ENCODE peak calls at places on chromosomes 5 and 9, in nine cellular contexts. D is GM23338, K is lung, O is right atrium auricular region, X is aorta, H is fibroblast of lung, I is Peyer's patch, P is spleen, Y is H1. J is an unnamed sample.

GRCh38 chr9:93577940-93578682 is 1.7 kb downstream of the PHF2 start:
- DNase-seq in O (peak; percentile 62), K (no peak), D (no peak), Y (no peak), H (no peak), X (peak; percentile 71), P (no peak), I (no peak), J (peak; percentile 15)

GRCh38 chr9:21155501-21155900 is 11.0 kb downstream of the IFNA21 start:
- DNase-seq in D (no peak), P (no peak), K (no peak), H (peak; percentile 5), O (no peak), I (no peak), Y (no peak), X (no peak), J (no peak)

GRCh38 chr5:88829773-88830172 is 53.2 kb downstream of the MEF2C start:
- DNase-seq in K (no peak), D (no peak), X (no peak), I (peak; percentile 36), O (no peak), H (no peak), P (no peak), Y (no peak), J (no peak)

GRCh38 chr5:6491548-6492290 is 43.1 kb downstream of the UBE2QL1 start:
- DNase-seq in X (no peak), O (no peak), Y (no peak), D (no peak), H (no peak), K (no peak), I (no peak), P (no peak), J (no peak)

GRCh38 chr5:172453986-172454354 is 355 bp downstream of the SH3PXD2B start:
- DNase-seq in P (no peak), K (no peak), Y (no peak), O (no peak), I (no peak), D (peak; percentile 74), X (peak; percentile 85), H (peak; percentile 38), J (peak; percentile 74)

GRCh38 chr5:92676839-92677197 is 904.2 kb downstream of the NR2F1-AS1 start:
- DNase-seq in D (no peak), X (no peak), H (no peak), O (no peak), P (no peak), K (no peak), Y (no peak), I (no peak), J (no peak)

GRCh38 chr5:140117523-140117922 is 3.6 kb downstream of the PURA start:
- DNase-seq in I (no peak), Y (no peak), K (no peak), O (no peak), H (no peak), X (no peak), D (no peak), P (no peak), J (no peak)

GRCh38 chr5:115455241-115455640 is 89.3 kb downstream of the FEM1C start:
- DNase-seq in I (no peak), O (peak; percentile 79), H (peak; percentile 87), K (no peak), P (no peak), Y (no peak), D (no peak), X (no peak), J (peak; percentile 34)

GRCh38 chr5:82593481-82593880 is 315.3 kb upstream of the RPS23 start:
- DNase-seq in I (no peak), X (no peak), K (no peak), H (peak; percentile 85), O (no peak), P (no peak), Y (no peak), D (no peak), J (peak; percentile 44)

GRCh38 chr9:93678199-93679019 is 102.0 kb downstream of the PHF2 start:
- DNase-seq in I (peak; percentile 13), Y (no peak), P (peak; percentile 65), H (no peak), K (no peak), D (no peak), X (peak; percentile 53), O (peak; percentile 56), J (no peak)

GRCh38 chr5:16666861-16667481 is 50.2 kb upstream of the RETREG1 start:
- DNase-seq in P (no peak), I (no peak), Y (no peak), O (no peak), D (peak; percentile 17), X (no peak), H (no peak), K (no peak), J (no peak)

GRCh38 chr5:136246632-136247031 is 53.7 kb upstream of the SMIM32 start:
- DNase-seq in K (no peak), X (no peak), D (no peak), H (no peak), Y (no peak), P (no peak), O (no peak), I (no peak), J (no peak)

GRCh38 chr9:70438341-70438924 is 24.0 kb upstream of the KLF9 start:
- DNase-seq in H (peak; percentile 68), Y (no peak), X (no peak), P (no peak), O (peak; percentile 89), D (no peak), I (peak; percentile 24), K (peak; percentile 39), J (peak; percentile 40)

GRCh38 chr5:98784411-98784810 is 10.9 kb downstream of the RGMB start:
- DNase-seq in O (no peak), P (no peak), X (no peak), D (no peak), I (no peak), H (no peak), K (no peak), Y (no peak), J (no peak)

GRCh38 chr9:131028221-131028884 is 19.4 kb downstream of the LAMC3 start:
- DNase-seq in X (no peak), P (no peak), H (no peak), I (no peak), D (no peak), Y (no peak), O (no peak), K (no peak), J (no peak)

GRCh38 chr5:160539431-160539830 is 117.8 kb downstream of the PTTG1 start:
- DNase-seq in D (no peak), Y (no peak), P (no peak), O (no peak), K (no peak), H (peak; percentile 89), I (no peak), X (no peak), J (no peak)

GRCh38 chr5:54732108-54732507 is 214.5 kb downstream of the SNX18 start:
- DNase-seq in I (no peak), X (no peak), O (no peak), D (no peak), K (no peak), H (no peak), P (no peak), Y (no peak), J (no peak)

GRCh38 chr5:96340357-96340756 is 92.7 kb downstream of the PCSK1 start:
- DNase-seq in O (no peak), P (no peak), I (no peak), K (no peak), D (no peak), Y (no peak), H (peak; percentile 51), X (no peak), J (no peak)

GRCh38 chr5:158431369-158432029 is 572.6 kb upstream of the CLINT1 start:
- DNase-seq in I (no peak), P (no peak), O (no peak), Y (no peak), X (no peak), H (no peak), K (no peak), D (no peak), J (no peak)

GRCh38 chr5:158434749-158435148 is 575.8 kb upstream of the CLINT1 start:
- DNase-seq in I (no peak), Y (no peak), X (no peak), H (no peak), D (no peak), P (no peak), K (no peak), O (no peak), J (no peak)

GRCh38 chr5:158433634-158434033 is 574.7 kb upstream of the CLINT1 start:
- DNase-seq in O (no peak), K (no peak), H (no peak), Y (no peak), P (no peak), D (no peak), X (no peak), I (no peak), J (no peak)

GRCh38 chr5:158436271-158437065 is 577.5 kb upstream of the CLINT1 start:
- DNase-seq in P (no peak), H (no peak), O (no peak), I (no peak), K (no peak), D (no peak), X (no peak), Y (no peak), J (no peak)

GRCh38 chr5:158435161-158435616 is 576.2 kb upstream of the CLINT1 start:
- DNase-seq in K (no peak), Y (no peak), I (peak; percentile 33), X (no peak), D (no peak), O (no peak), H (peak; percentile 79), P (no peak), J (no peak)
- H3K4me1 ChIP-seq in K (no peaks in the 10 kb centered on the region), Y (no peaks in the 10 kb centered on the region), I (no peaks in the 10 kb centered on the region), X (no peaks in the 10 kb centered on the region), D (no peaks in the 10 kb centered on the region), O (no peaks in the 10 kb centered on the region), H (no peaks in the 10 kb centered on the region), P (peaks cover 25% of the 10 kb centered on the region), J (peaks cover 10% of the 10 kb centered on the region)

GRCh38 chr5:174828786-174829510 is 104.6 kb downstream of the MSX2 start:
- DNase-seq in Y (no peak), H (peak; percentile 56), O (no peak), X (no peak), K (no peak), I (no peak), P (no peak), D (no peak), J (no peak)
- H3K27ac ChIP-seq in Y (no peak overlapping the region), H (no peak overlapping the region), O (no peak overlapping the region), X (no peak overlapping the region), K (no peak overlapping the region), I (no peak overlapping the region), P (no peak overlapping the region), D (no peak overlapping the region), J (no peak overlapping the region)

GRCh38 chr5:148398698-148399121 is 15.0 kb downstream of the FBXO38 start:
- DNase-seq in P (no peak), K (no peak), O (no peak), Y (no peak), X (no peak), I (no peak), D (peak; percentile 62), H (no peak), J (no peak)
- H3K4me3 ChIP-seq in P (no peak overlapping the region), K (no peak overlapping the region), O (no peak overlapping the region), Y (no peak overlapping the region), X (no peak overlapping the region), I (no peak overlapping the region), D (no peak overlapping the region), H (no peak overlapping the region), J (no peak overlapping the region)

DNA sequence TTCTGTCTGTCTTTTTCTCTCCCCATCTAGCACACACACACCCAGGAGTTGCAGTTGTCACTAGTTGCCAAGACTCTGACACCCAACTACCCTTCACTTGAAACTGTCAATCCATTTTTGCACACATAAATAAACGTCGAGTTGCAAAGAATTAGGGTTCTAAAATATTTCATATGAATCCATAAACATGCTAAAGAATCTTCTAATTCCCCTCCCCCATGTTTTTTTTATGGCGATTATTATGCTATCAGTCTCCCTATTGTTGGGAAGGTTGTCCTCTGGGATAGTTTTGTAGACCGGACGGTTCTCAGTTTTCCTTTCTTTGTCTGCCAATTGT is 164.7 kb upstream of the MPDZ start:
- DNase-seq in D (no peak), K (no peak), I (no peak), P (no peak), Y (no peak), H (no peak), O (no peak), X (no peak), J (no peak)
- H3K4me1 ChIP-seq in D (peaks cover 23% of the 10 kb centered on the region), K (no peaks in the 10 kb centered on the region), I (no peaks in the 10 kb centered on the region), P (no peaks in the 10 kb centered on the region), Y (peaks cover 6% of the 10 kb centered on the region), H (no peaks in the 10 kb centered on the region), O (no peaks in the 10 kb centered on the region), X (no peaks in the 10 kb centered on the region), J (no peaks in the 10 kb centered on the region)

J was measured in SJSA1.